ENCODE peak calls at places on chromosomes 11 and 22, in eight cellular contexts. Y, M, L, H, X, O, S and Q are unnamed samples.

GRCh38 chr22:50694099-50694498 is 21.5 kb downstream of the SHANK3 start:
- DNase-seq in M (peak), Y (no peak), L (no peak), H (no peak), X (no peak), S (no peak), O (no peak), Q (no peak)

GRCh38 chr22:44660051-44660830 is 41.8 kb upstream of the PRR5 start:
- DNase-seq in X (no peak), Y (no peak), O (no peak), H (no peak), S (no peak), M (no peak), L (no peak), Q (no peak)

GRCh38 chr11:58675344-58676155 is 53.1 kb downstream of the CNTF start:
- DNase-seq in M (peak), L (peak), O (peak), Y (peak), X (no peak), H (peak), S (peak), Q (peak)

GRCh38 chr11:72446929-72447753 is 12.8 kb upstream of the CLPB start:
- DNase-seq in H (peak), S (peak), Y (no peak), M (peak), O (no peak), L (no peak), X (no peak), Q (peak)

GRCh38 chr22:27804683-27805297 is 3.2 kb upstream of the MN1 start:
- DNase-seq in M (peak), X (no peak), H (peak), Y (peak), S (no peak), O (peak), L (peak), Q (peak)

GRCh38 chr22:32803020-32803758 is 1.7 kb downstream of the TIMP3 start:
- DNase-seq in L (no peak), S (no peak), M (peak), O (no peak), Y (no peak), H (no peak), X (no peak), Q (peak)

GRCh38 chr11:103659138-103659734 is 377.2 kb upstream of the DDI1 start:
- DNase-seq in Y (no peak), L (no peak), S (peak), X (no peak), O (no peak), M (no peak), H (peak), Q (peak)

GRCh38 chr11:120652705-120653335 is 141.3 kb downstream of the GRIK4 start:
- DNase-seq in L (no peak), S (no peak), H (peak), X (no peak), Y (no peak), M (peak), O (no peak), Q (peak)

GRCh38 chr11:64876226-64876750 is 2.1 kb downstream of the EHD1 start:
- DNase-seq in H (no peak), L (no peak), X (no peak), O (no peak), M (no peak), S (no peak), Y (no peak), Q (peak)

GRCh38 chr22:25765016-25765367 is 23.0 kb downstream of the MYO18B start:
- DNase-seq in M (no peak), X (no peak), H (no peak), L (no peak), Y (no peak), S (no peak), O (no peak), Q (no peak)

GRCh38 chr22:23267225-23268043 is 87.1 kb downstream of the BCR start:
- DNase-seq in Y (no peak), O (no peak), H (no peak), S (no peak), X (no peak), L (no peak), M (no peak), Q (no peak)

GRCh38 chr11:124758355-124759267 is 3.5 kb downstream of the ESAM start:
- DNase-seq in H (peak), S (peak), Y (peak), L (peak), O (peak), X (no peak), M (peak), Q (peak)

GRCh38 chr11:34640050-34640971 is 19.4 kb downstream of the EHF start:
- DNase-seq in X (no peak), S (no peak), Y (peak), O (peak), H (peak), M (no peak), L (no peak), Q (no peak)

GRCh38 chr11:14892036-14892556 is at the start of gene CYP2R1:
- DNase-seq in O (peak), S (peak), Y (peak), H (peak), L (peak), M (peak), X (peak), Q (peak)

GRCh38 chr11:14886509-14886908 is 5.5 kb downstream of the CYP2R1 start:
- DNase-seq in O (no peak), L (no peak), S (no peak), H (no peak), Y (no peak), X (no peak), M (no peak), Q (no peak)

GRCh38 chr11:14892577-14892976 is 546 bp upstream of the CYP2R1 start:
- DNase-seq in H (no peak), M (no peak), O (no peak), X (no peak), L (no peak), S (no peak), Y (no peak), Q (no peak)

GRCh38 chr11:14894657-14895598 is 2.9 kb upstream of the CYP2R1 start:
- DNase-seq in Y (no peak), O (peak), X (no peak), S (no peak), L (peak), H (no peak), M (peak), Q (peak)

GRCh38 chr11:14891143-14892035 is 642 bp downstream of the CYP2R1 start:
- DNase-seq in Y (peak), L (peak), S (peak), X (no peak), M (peak), H (peak), O (peak), Q (peak)
- TF ChIP-seq POLR2A in Y (no peak), L (peak), S (peak), X (peak), M (no peak), H (peak), O (no peak), Q (peak)

GRCh38 chr22:36125994-36126531 is 34.5 kb downstream of the APOL3 start:
- DNase-seq in S (no peak), X (no peak), Y (no peak), O (no peak), L (no peak), M (no peak), H (no peak), Q (no peak)

GRCh38 chr22:36125434-36125833 is 35.1 kb downstream of the APOL3 start:
- DNase-seq in M (no peak), H (no peak), Y (no peak), S (no peak), L (no peak), X (no peak), O (no peak), Q (no peak)

GRCh38 chr22:36123673-36124630 is 36.6 kb downstream of the APOL3 start:
- DNase-seq in Y (peak), L (peak), H (peak), X (peak), M (peak), S (peak), O (peak), Q (peak)
- TF ChIP-seq POLR2A in Y (no peak), L (peak), H (peak), X (peak), M (peak), S (peak), O (peak), Q (no peak)

GRCh38 chr11:117145393-117145761 is 1.3 kb downstream of the PAFAH1B2 start:
- DNase-seq in O (peak), H (peak), S (no peak), X (no peak), L (no peak), Y (no peak), M (peak), Q (peak)

GRCh38 chr11:117146521-117146920 is 2.4 kb downstream of the PAFAH1B2 start:
- DNase-seq in S (no peak), Y (no peak), X (no peak), O (no peak), L (no peak), H (no peak), M (peak), Q (no peak)

GRCh38 chr11:117143871-117144476 is at the start of gene PAFAH1B2:
- DNase-seq in S (peak), L (peak), X (peak), O (peak), M (peak), H (peak), Y (peak), Q (peak)

GRCh38 chr11:117143390-117143789 is 697 bp upstream of the PAFAH1B2 start:
- DNase-seq in S (no peak), H (peak), O (peak), M (peak), X (no peak), Y (peak), L (no peak), Q (peak)

GRCh38 chr11:117144477-117145392 is 648 bp downstream of the PAFAH1B2 start:
- DNase-seq in H (peak), Y (peak), X (no peak), S (no peak), L (peak), O (peak), M (peak), Q (peak)
- TF ChIP-seq POLR2A in H (no peak), Y (no peak), X (no peak), S (no peak), L (no peak), O (peak), M (peak), Q (no peak)

DNA sequence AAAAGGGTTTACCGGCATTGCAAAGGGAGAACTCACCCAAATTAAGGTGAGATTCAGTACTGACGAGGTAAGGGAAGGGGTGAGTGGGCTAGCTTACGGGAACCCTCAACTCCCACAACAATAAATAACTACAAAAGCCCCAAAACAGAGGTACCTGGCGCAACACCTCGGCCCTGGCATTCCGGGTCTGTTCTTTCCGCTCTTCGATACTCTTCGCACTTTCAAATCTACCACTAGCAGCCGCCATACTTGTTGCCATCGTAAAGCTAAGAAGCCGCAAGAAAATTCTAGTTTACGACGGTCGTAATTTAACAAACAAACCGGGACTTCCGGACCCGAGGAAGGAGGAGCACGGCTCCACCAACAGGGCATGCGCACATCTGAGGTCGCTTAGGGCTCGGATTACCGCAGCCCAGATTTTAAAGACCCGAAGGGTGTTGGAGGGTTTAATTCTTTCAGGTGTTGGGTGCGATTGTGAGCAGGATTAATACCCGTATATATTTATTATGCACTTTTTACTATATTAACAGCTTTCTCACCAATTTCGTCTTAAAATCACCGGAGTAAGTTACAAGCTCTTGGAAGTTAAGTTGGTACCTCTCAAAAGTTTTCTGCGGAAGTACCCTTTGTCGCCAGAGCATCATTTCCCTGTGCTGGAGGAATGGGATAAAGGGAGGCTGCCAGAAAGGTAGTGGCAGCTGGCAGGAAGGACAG is at the start of gene CWF19L2:
- DNase-seq in O (peak), H (peak), M (peak), Y (peak), S (peak), L (peak), X (peak), Q (peak)
- TF ChIP-seq POLR2A in O (peak), H (peak), M (no peak), Y (no peak), S (peak), L (peak), X (peak), Q (peak)

GRCh38 chr11:101721270-101721669 is 137.5 kb upstream of the TRPC6 start:
- DNase-seq in O (no peak), L (no peak), X (no peak), Y (no peak), H (peak), M (peak), S (no peak), Q (no peak)

GRCh38 chr11:101717621-101718020 is 133.8 kb upstream of the TRPC6 start:
- DNase-seq in Y (no peak), M (peak), L (no peak), X (no peak), S (no peak), H (no peak), O (no peak), Q (no peak)

GRCh38 chr11:101718406-101718805 is 134.6 kb upstream of the TRPC6 start:
- DNase-seq in S (no peak), M (peak), Y (no peak), H (no peak), O (no peak), L (no peak), X (no peak), Q (no peak)

GRCh38 chr11:101715281-101715680 is 131.5 kb upstream of the TRPC6 start:
- DNase-seq in S (no peak), O (no peak), M (peak), Y (no peak), X (no peak), L (no peak), H (no peak), Q (no peak)
- TF ChIP-seq POLR2A in S (no peak), O (no peak), M (no peak), Y (no peak), X (no peak), L (no peak), H (no peak), Q (no peak)